ENCODE peak calls at places on chromosomes 6 and 20, in seven cellular contexts. J is A549, O is GM12878, Z is HCT116, L is K562, Y is H1, Q is endothelial cell of umbilical vein. R is an unnamed sample.

GRCh38 chr6:158772851-158773371 is 46.3 kb downstream of the EZR start:
- DNase-seq in J (no peak), O (no peak), Z (no peak), L (no peak), Y (no peak), Q (no peak), R (no peak)

GRCh38 chr20:23161968-23162696 is 76.0 kb upstream of the CD93 start:
- DNase-seq in J (no peak), O (no peak), Z (no peak), L (no peak), Y (peak), Q (peak), R (peak)

GRCh38 chr6:31814677-31815024 is 432 bp downstream of the HSPA1L start:
- DNase-seq in J (peak), O (peak), Z (peak), L (peak), Y (peak), Q (peak), R (peak)

GRCh38 chr20:36859700-36860330 is 16.1 kb upstream of the TLDC2 start:
- DNase-seq in J (no peak), O (no peak), Z (no peak), L (no peak), Y (no peak), Q (no peak), R (no peak)

GRCh38 chr6:31405996-31406395 is 2.6 kb downstream of the MICA start:
- DNase-seq in J (no peak), O (no peak), Z (no peak), L (no peak), Y (no peak), Q (no peak), R (no peak)

GRCh38 chr6:33840064-33840926 is 36.5 kb upstream of the MLN start:
- DNase-seq in J (peak), O (peak), Z (peak), L (peak), Y (no peak), Q (peak), R (peak)

GRCh38 chr20:45092898-45093297 is 8.0 kb downstream of the KCNS1 start:
- DNase-seq in J (no peak), O (no peak), Z (no peak), L (no peak), Y (no peak), Q (no peak), R (no peak)

GRCh38 chr20:1206749-1207148 is 3.5 kb downstream of the C20orf202 start:
- DNase-seq in J (no peak), O (no peak), Z (no peak), L (no peak), Y (peak), Q (no peak), R (no peak)

GRCh38 chr6:29035951-29036350 is 9.0 kb downstream of the OR2W1 start:
- DNase-seq in J (no peak), O (no peak), Z (no peak), L (no peak), Y (no peak), Q (no peak), R (no peak)

GRCh38 chr6:71238351-71238750 is 50.3 kb upstream of the OGFRL1 start:
- DNase-seq in J (no peak), O (no peak), Z (no peak), L (no peak), Y (no peak), Q (no peak), R (no peak)

GRCh38 chr6:88629838-88630462 is 333.5 kb downstream of the RNGTT start:
- DNase-seq in J (no peak), O (no peak), Z (no peak), L (no peak), Y (peak), Q (no peak), R (peak)

GRCh38 chr20:297925-298754 is 770 bp downstream of the ZCCHC3 start:
- DNase-seq in J (peak), O (no peak), Z (no peak), L (peak), Y (peak), Q (peak), R (peak)

GRCh38 chr6:111583986-111584385 is 21.7 kb downstream of the TRAF3IP2 start:
- DNase-seq in J (no peak), O (no peak), Z (no peak), L (no peak), Y (no peak), Q (no peak), R (no peak)

GRCh38 chr6:80438728-80439127 is 332.3 kb downstream of the BCKDHB start:
- DNase-seq in J (peak), O (no peak), Z (peak), L (no peak), Y (no peak), Q (peak), R (no peak)

GRCh38 chr6:116165596-116165995 is 39.7 kb upstream of the COL10A1 start:
- DNase-seq in J (no peak), O (peak), Z (no peak), L (no peak), Y (no peak), Q (no peak), R (peak)

GRCh38 chr6:24093381-24093780 is 32.6 kb upstream of the NRSN1 start:
- DNase-seq in J (no peak), O (no peak), Z (no peak), L (no peak), Y (no peak), Q (no peak), R (no peak)

GRCh38 chr6:140537834-140538680 is 1163.6 kb upstream of the CITED2 start:
- DNase-seq in J (peak), O (no peak), Z (no peak), L (no peak), Y (no peak), Q (peak), R (no peak)

GRCh38 chr6:153218184-153218792 is 87.2 kb upstream of the RGS17 start:
- DNase-seq in J (no peak), O (no peak), Z (no peak), L (no peak), Y (no peak), Q (no peak), R (no peak)

GRCh38 chr20:47489448-47489872 is 12.2 kb upstream of the NCOA3 start:
- DNase-seq in J (no peak), O (no peak), Z (no peak), L (no peak), Y (no peak), Q (no peak), R (peak)

GRCh38 chr20:48626226-48626937 is 201.4 kb downstream of the PREX1 start:
- DNase-seq in J (no peak), O (no peak), Z (no peak), L (no peak), Y (no peak), Q (no peak), R (peak)

GRCh38 chr6:150238294-150238693 is 95.5 kb downstream of the PPP1R14C start:
- DNase-seq in J (no peak), O (no peak), Z (no peak), L (no peak), Y (no peak), Q (peak), R (no peak)

GRCh38 chr6:45746046-45746445 is 269.6 kb downstream of the CLIC5 start:
- DNase-seq in J (no peak), O (no peak), Z (no peak), L (no peak), Y (no peak), Q (no peak), R (no peak)

GRCh38 chr6:130183271-130184222 is 39.2 kb downstream of the SAMD3 start:
- DNase-seq in J (no peak), O (no peak), Z (no peak), L (no peak), Y (no peak), Q (no peak), R (no peak)

GRCh38 chr6:148514091-148514850 is 171.6 kb downstream of the SASH1 start:
- DNase-seq in J (no peak), O (no peak), Z (no peak), L (no peak), Y (no peak), Q (no peak), R (no peak)

GRCh38 chr6:116877743-116878142 is 701 bp downstream of the RFX6 start:
- DNase-seq in J (no peak), O (no peak), Z (no peak), L (no peak), Y (no peak), Q (no peak), R (no peak)

GRCh38 chr20:5539656-5540055 is 210.5 kb upstream of the SHLD1 start:
- DNase-seq in J (no peak), O (no peak), Z (no peak), L (no peak), Y (no peak), Q (no peak), R (peak)

GRCh38 chr6:13762648-13763441 is 51.2 kb upstream of the RANBP9 start:
- DNase-seq in J (no peak), O (peak), Z (no peak), L (no peak), Y (no peak), Q (no peak), R (peak)

GRCh38 chr6:133251688-133252087 is 10.5 kb downstream of the EYA4 start:
- DNase-seq in J (no peak), O (no peak), Z (no peak), L (no peak), Y (no peak), Q (no peak), R (no peak)

GRCh38 chr20:43028470-43028869 is 161.2 kb downstream of the PTPRT start:
- DNase-seq in J (no peak), O (no peak), Z (no peak), L (no peak), Y (no peak), Q (no peak), R (no peak)

GRCh38 chr6:159533568-159533967 is 159.5 kb downstream of the SOD2 start:
- DNase-seq in J (no peak), O (no peak), Z (no peak), L (no peak), Y (no peak), Q (no peak), R (no peak)

GRCh38 chr6:37029249-37029959 is 23.9 kb downstream of the FGD2 start:
- DNase-seq in J (peak), O (no peak), Z (peak), L (peak), Y (peak), Q (peak), R (peak)

GRCh38 chr6:42532038-42532669 is 31.7 kb upstream of the UBR2 start:
- DNase-seq in J (peak), O (no peak), Z (peak), L (peak), Y (no peak), Q (peak), R (peak)

GRCh38 chr6:15770347-15771143 is 107.7 kb upstream of the DTNBP1 start:
- DNase-seq in J (no peak), O (peak), Z (no peak), L (peak), Y (no peak), Q (no peak), R (peak)

GRCh38 chr6:79947191-79948173 is at the start of gene ELOVL4:
- DNase-seq in J (peak), O (no peak), Z (no peak), L (no peak), Y (peak), Q (peak), R (peak)

DNA sequence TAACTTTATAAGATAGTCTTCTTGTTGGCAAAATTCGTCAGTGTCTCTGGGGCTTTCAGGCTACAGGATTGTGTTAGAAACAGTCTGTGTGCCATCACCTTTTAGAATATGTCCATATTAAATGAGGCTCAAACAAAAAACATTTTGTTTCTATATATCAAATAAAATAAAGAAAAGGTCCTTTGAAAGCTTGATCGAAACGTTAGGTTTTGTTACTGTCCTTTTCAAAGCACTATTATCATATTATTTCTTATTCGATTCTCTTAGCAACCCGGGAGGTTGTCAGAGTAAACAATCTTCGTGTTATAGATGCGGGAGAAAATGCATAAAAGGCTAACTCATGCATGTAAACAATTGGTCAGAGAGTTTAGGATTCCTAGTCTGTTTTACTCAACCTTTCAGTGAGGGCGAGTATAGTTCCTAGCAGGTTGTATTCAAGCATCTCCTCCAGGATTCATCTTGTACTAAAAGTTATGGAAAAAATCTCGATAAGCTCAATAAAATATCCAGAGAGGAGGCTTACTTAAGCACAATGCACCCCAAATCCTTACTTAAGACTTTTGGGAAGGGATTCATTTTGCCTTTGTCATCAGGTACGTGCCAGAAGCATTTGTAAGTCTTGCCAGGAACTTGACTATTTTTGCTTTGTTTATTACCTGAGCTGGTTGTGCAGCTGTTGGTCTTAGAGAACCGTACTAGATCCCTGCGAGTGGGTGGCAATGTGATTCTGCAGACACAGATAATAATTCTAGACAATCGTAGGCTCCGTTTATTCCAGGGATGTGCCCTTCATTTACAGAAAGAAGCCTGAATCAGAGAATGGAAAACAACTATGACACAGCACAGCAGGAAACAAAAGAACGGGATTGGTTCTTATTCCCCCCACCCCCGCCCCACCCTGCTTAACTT is 159.6 kb upstream of the ZNF217 start:
- DNase-seq in J (no peak), O (no peak), Z (no peak), L (peak), Y (no peak), Q (no peak), R (peak)
- TF ChIP-seq MAX in J (peak), O (no peak), Z (peak), L (no peak), Y (no peak), Q (no peak), R (no peak)

DNA sequence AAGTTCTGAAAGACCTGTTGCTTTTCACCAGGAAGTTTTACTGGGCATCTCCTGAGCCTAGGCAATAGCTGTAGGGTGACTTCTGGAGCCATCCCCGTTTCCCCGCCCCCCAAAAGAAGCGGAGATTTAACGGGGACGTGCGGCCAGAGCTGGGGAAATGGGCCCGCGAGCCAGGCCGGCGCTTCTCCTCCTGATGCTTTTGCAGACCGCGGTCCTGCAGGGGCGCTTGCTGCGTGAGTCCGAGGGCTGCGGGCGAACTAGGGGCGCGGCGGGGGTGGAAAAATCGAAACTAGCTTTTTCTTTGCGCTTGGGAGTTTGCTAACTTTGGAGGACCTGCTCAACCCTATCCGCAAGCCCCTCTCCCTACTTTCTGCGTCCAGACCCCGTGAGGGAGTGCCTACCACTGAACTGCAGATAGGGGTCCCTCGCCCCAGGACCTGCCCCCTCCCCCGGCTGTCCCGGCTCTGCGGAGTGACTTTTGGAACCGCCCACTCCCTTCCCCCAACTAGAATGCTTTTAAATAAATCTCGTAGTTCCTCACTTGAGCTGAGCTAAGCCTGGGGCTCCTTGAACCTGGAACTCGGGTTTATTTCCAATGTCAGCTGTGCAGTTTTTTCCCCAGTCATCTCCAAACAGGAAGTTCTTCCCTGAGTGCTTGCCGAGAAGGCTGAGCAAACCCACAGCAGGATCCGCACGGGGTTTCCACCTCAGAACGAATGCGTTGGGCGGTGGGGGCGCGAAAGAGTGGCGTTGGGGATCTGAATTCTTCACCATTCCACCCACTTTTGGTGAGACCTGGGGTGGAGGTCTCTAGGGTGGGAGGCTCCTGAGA is at the start of gene HFE:
- DNase-seq in J (peak), O (no peak), Z (no peak), L (peak), Y (peak), Q (peak), R (peak)
- TF ChIP-seq POLR2A in J (peak), O (no peak), Z (no peak), L (peak), Y (peak), Q (no peak), R (no peak)

GRCh38 chr6:169232507-169232931 is 21.1 kb downstream of the THBS2 start:
- DNase-seq in J (no peak), O (no peak), Z (no peak), L (no peak), Y (no peak), Q (no peak), R (no peak)
- TF ChIP-seq MAX in J (no peak), O (no peak), Z (no peak), L (no peak), Y (no peak), Q (no peak), R (no peak)

GRCh38 chr6:22068561-22069346 is 228.1 kb downstream of the PRL start:
- DNase-seq in J (no peak), O (peak), Z (no peak), L (no peak), Y (no peak), Q (no peak), R (no peak)
- TF ChIP-seq POLR2A in J (no peak), O (no peak), Z (no peak), L (no peak), Y (no peak), Q (no peak), R (no peak)